ENCODE peak calls at places on chromosomes 12 and 14, in seven cellular contexts. Z, O, E, V, Y, X and T are unnamed samples.

GRCh38 chr12:108337235-108338223 is 1.6 kb downstream of the CMKLR1 start:
- DNase-seq in E (no peak), V (no peak), Y (peak; percentile 42), O (peak; percentile 71), X (peak; percentile 8), Z (no peak), T (no peak)

GRCh38 chr12:20629414-20630156 is 65.5 kb upstream of the SLCO1C1 start:
- DNase-seq in E (no peak), Y (peak; percentile 53), V (no peak), Z (no peak), O (peak; percentile 86), X (peak; percentile 21), T (peak; percentile 14)

GRCh38 chr14:38389666-38390065 is 133.8 kb upstream of the CLEC14A start:
- DNase-seq in Z (peak; percentile 86), O (peak; percentile 43), Y (no peak), X (peak; percentile 63), V (peak; percentile 39), E (no peak), T (peak; percentile 74)

GRCh38 chr12:56581418-56582145 is 48.5 kb downstream of the BAZ2A start:
- DNase-seq in E (no peak), Z (no peak), V (no peak), X (peak; percentile 69), O (peak; percentile 40), Y (peak; percentile 40), T (peak; percentile 25)

GRCh38 chr12:91074068-91074819 is 16.4 kb upstream of the KERA start:
- DNase-seq in E (no peak), V (no peak), X (peak; percentile 29), Z (no peak), Y (no peak), O (peak; percentile 23), T (no peak)

GRCh38 chr12:113238309-113238708 is 17.0 kb downstream of the TPCN1 start:
- DNase-seq in E (no peak), Z (no peak), O (no peak), V (no peak), Y (no peak), X (no peak), T (no peak)

GRCh38 chr12:11922361-11922760 is 148.4 kb upstream of the BCL2L14 start:
- DNase-seq in Z (no peak), O (no peak), V (no peak), X (no peak), E (no peak), Y (no peak), T (no peak)

GRCh38 chr12:14086838-14087237 is 105.4 kb upstream of the GRIN2B start:
- DNase-seq in X (no peak), E (no peak), O (no peak), V (no peak), Z (no peak), Y (no peak), T (no peak)

GRCh38 chr14:32329146-32329545 is at the start of gene AKAP6:
- DNase-seq in E (no peak), O (no peak), V (no peak), X (no peak), Y (no peak), Z (no peak), T (peak; percentile 7)

GRCh38 chr12:119102274-119102673 is 76.5 kb upstream of the HSPB8 start:
- DNase-seq in E (no peak), V (no peak), Y (no peak), Z (no peak), O (no peak), X (no peak), T (no peak)

GRCh38 chr14:102929349-102930137 is 7.1 kb downstream of the AMN start:
- DNase-seq in V (no peak), Z (no peak), O (no peak), X (no peak), E (no peak), Y (no peak), T (no peak)

GRCh38 chr12:130818381-130819247 is 20.4 kb downstream of the STX2 start:
- DNase-seq in V (no peak), X (no peak), E (peak; percentile 65), Y (no peak), Z (no peak), O (peak; percentile 25), T (no peak)

GRCh38 chr14:56570295-56570694 is 9.3 kb upstream of the TMEM260 start:
- DNase-seq in X (no peak), V (no peak), O (no peak), Z (no peak), E (no peak), Y (no peak), T (no peak)

GRCh38 chr14:65103150-65103760 is 938 bp upstream of the MAX start:
- DNase-seq in X (peak; percentile 27), Z (peak; percentile 29), E (no peak), O (peak; percentile 35), V (no peak), Y (peak; percentile 12), T (peak; percentile 9)

GRCh38 chr12:51028126-51028810 is 2.1 kb upstream of the SLC11A2 start:
- DNase-seq in Z (peak; percentile 38), O (peak; percentile 73), E (peak; percentile 64), Y (peak; percentile 17), V (no peak), X (peak; percentile 33), T (peak; percentile 78)

GRCh38 chr12:131640436-131640969 is 70.4 kb upstream of the SFSWAP start:
- DNase-seq in O (no peak), X (no peak), Z (no peak), V (no peak), E (no peak), Y (no peak), T (no peak)

GRCh38 chr14:73732006-73732405 is 17.8 kb upstream of the PNMA1 start:
- DNase-seq in O (no peak), E (no peak), Y (no peak), X (no peak), V (no peak), Z (no peak), T (no peak)

GRCh38 chr14:49999216-49999761 is 106.4 kb downstream of the ARF6 start:
- DNase-seq in E (peak; percentile 73), O (peak; percentile 83), V (no peak), X (peak; percentile 88), Y (peak; percentile 88), Z (peak; percentile 70), T (peak; percentile 92)

GRCh38 chr12:25557830-25558436 is 4.8 kb upstream of the LMNTD1 start:
- DNase-seq in X (peak; percentile 43), Y (peak; percentile 40), E (no peak), V (no peak), Z (peak; percentile 25), O (peak; percentile 71), T (peak; percentile 79)

GRCh38 chr14:64891839-64892375 is 12.2 kb upstream of the SPTB start:
- DNase-seq in X (peak; percentile 77), Y (peak; percentile 68), V (peak; percentile 42), Z (no peak), O (peak; percentile 89), E (no peak), T (peak; percentile 36)

GRCh38 chr14:22070119-22070982 is 396.7 kb upstream of the OR4E1 start:
- DNase-seq in Z (no peak), X (no peak), Y (no peak), V (no peak), O (peak; percentile 11), E (no peak), T (no peak)

DNA sequence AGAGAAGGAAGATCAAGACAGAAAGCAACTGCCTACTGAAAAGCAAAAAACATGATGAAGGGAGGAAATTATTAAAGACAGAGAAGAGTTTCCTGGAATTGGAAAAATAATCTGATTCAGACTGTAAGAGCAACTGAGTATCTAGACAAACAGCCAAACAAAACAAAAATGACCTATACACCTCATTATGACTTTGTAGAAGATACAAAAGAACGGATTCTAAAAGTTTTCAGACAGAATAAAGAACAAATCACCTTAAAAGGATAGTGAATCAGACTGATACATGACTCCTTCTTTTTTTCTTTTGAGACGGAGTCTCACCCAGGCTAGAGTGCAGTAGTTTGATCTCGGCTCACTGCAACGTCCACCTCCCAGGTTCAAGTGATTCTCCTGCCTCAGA is 10.4 kb downstream of the OSBPL8 start:
- DNase-seq in X (peak; percentile 18), Z (no peak), E (no peak), Y (no peak), V (no peak), O (peak; percentile 13), T (no peak)
- H3K4me3 ChIP-seq in X (no peak overlapping the region), Z (no peak overlapping the region), E (no peak overlapping the region), Y (no peak overlapping the region), V (no peak overlapping the region), O (no peak overlapping the region), T (no peak overlapping the region)

GRCh38 chr14:61287196-61287595 is 6.1 kb upstream of the TMEM30B start:
- DNase-seq in O (no peak), Z (no peak), Y (no peak), X (no peak), E (no peak), V (no peak), T (no peak)

GRCh38 chr14:61288720-61289119 is 7.6 kb upstream of the TMEM30B start:
- DNase-seq in Y (no peak), Z (no peak), V (no peak), E (no peak), O (no peak), X (no peak), T (no peak)

GRCh38 chr14:61285364-61285763 is 4.2 kb upstream of the TMEM30B start:
- DNase-seq in Y (no peak), E (no peak), O (no peak), V (no peak), Z (no peak), X (peak; percentile 12), T (peak; percentile 26)

GRCh38 chr14:61288228-61288627 is 7.1 kb upstream of the TMEM30B start:
- DNase-seq in V (no peak), Y (no peak), O (no peak), Z (no peak), E (no peak), X (no peak), T (no peak)

DNA sequence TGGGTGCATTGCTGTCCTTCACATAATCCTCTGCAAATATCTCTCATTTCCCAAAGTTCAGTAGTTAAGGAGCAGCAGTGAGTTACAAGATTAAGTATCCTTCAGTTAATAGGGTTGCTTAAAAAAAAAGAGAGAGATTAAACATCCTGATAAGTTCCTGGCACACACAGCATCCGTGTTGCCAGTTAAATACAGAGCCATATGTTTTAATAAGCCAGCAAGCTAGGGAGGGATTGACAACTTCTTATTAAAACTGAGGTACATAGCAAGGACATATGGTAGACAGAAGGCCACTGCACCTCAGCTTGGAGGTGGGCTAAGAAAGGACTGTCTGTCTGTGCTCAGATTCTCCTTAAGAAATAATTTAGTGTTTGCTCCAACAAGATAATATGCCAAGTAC is 9.5 kb upstream of the TMEM30B start:
- DNase-seq in V (no peak), E (no peak), Z (no peak), Y (no peak), O (no peak), X (no peak), T (no peak)
- TF ChIP-seq CTCF in V (no peak), E (no peak), Z (no peak), Y (no peak), O (no peak), X (no peak), T (no peak)

GRCh38 chr14:62696261-62696968 is 348.8 kb downstream of the KCNH5 start:
- DNase-seq in V (no peak), Y (no peak), O (no peak), E (no peak), X (no peak), Z (no peak), T (no peak)
- H3K4me3 ChIP-seq in V (no peak overlapping the region), Y (no peak overlapping the region), O (no peak overlapping the region), E (no peak overlapping the region), X (no peak overlapping the region), Z (no peak overlapping the region), T (no peak overlapping the region)

DNA sequence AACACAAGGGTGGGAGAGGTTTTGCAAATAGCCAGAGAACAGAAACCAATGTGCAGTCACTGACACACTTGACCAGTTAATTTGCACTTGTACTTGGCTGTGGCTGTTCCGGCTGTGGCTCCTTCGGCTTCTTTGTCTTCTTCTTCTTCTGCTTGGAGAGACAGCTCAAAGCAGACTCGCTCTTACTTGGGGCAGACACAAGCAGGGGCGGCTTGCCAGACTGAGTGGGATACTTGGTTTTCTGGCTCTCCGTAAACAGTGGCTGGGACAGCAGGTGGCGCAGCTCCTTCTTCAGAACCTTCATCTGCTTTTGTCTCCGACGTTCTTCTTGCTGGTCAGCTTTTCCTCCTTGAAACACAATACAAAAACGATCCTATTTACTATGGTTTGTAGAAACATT is 25.0 kb downstream of the OTUB2 start:
- DNase-seq in Y (peak; percentile 34), O (peak; percentile 68), V (no peak), X (peak; percentile 42), Z (no peak), E (peak; percentile 27), T (peak; percentile 68)
- TF ChIP-seq CTCF in Y (peak; percentile 74), O (peak; percentile 76), V (peak; percentile 50), X (peak; percentile 41), Z (peak; percentile 34), E (no peak), T (peak; percentile 33)